ENCODE peak calls at places on chromosomes 12 and 14, in six cellular contexts. E is WTC11, A is K562, J is HCT116, V is GM12878, I is H1. B is an unnamed sample.

GRCh38 chr12:48775299-48775698 is 13.6 kb downstream of the ADCY6 start:
- DNase-seq in E (no peak), A (no peak), J (no peak), V (no peak), I (no peak), B (no peak)

GRCh38 chr14:102929349-102930137 is 7.1 kb downstream of the AMN start:
- DNase-seq in E (no peak), A (no peak), J (no peak), V (no peak), I (peak), B (no peak)

GRCh38 chr12:93109794-93110203 is 180.7 kb upstream of the EEA1 start:
- DNase-seq in E (no peak), A (no peak), J (no peak), V (no peak), I (no peak), B (no peak)

GRCh38 chr12:13178568-13179158 is 17.9 kb upstream of the EMP1 start:
- DNase-seq in E (no peak), A (no peak), J (no peak), V (no peak), I (peak), B (no peak)

GRCh38 chr14:38056270-38056669 is 151.4 kb upstream of the SSTR1 start:
- DNase-seq in E (peak), A (no peak), J (no peak), V (no peak), I (no peak), B (no peak)

GRCh38 chr12:105860556-105861207 is 278.1 kb downstream of the NUAK1 start:
- DNase-seq in E (no peak), A (no peak), J (no peak), V (no peak), I (no peak), B (peak)

GRCh38 chr12:131830335-131831020 is 2.3 kb downstream of the MMP17 start:
- DNase-seq in E (peak), A (peak), J (peak), V (no peak), I (peak), B (peak)

GRCh38 chr14:32980887-32981501 is 42.3 kb downstream of the NPAS3 start:
- DNase-seq in E (no peak), A (no peak), J (no peak), V (no peak), I (no peak), B (no peak)

GRCh38 chr12:44696542-44696941 is 179.6 kb downstream of the NELL2 start:
- DNase-seq in E (no peak), A (no peak), J (no peak), V (no peak), I (no peak), B (no peak)

GRCh38 chr14:50007123-50007903 is 109.1 kb downstream of the VCPKMT start:
- DNase-seq in E (no peak), A (no peak), J (no peak), V (no peak), I (no peak), B (no peak)

GRCh38 chr14:68694516-68695235 is 98.2 kb downstream of the ZFP36L1 start:
- DNase-seq in E (no peak), A (no peak), J (no peak), V (no peak), I (no peak), B (no peak)

GRCh38 chr14:55074662-55075061 is 23.2 kb downstream of the MAPK1IP1L start:
- DNase-seq in E (no peak), A (no peak), J (no peak), V (peak), I (peak), B (no peak)

GRCh38 chr14:55075628-55076027 is 24.2 kb downstream of the MAPK1IP1L start:
- DNase-seq in E (no peak), A (no peak), J (no peak), V (no peak), I (no peak), B (no peak)

GRCh38 chr14:55077155-55077554 is 25.7 kb downstream of the MAPK1IP1L start:
- DNase-seq in E (no peak), A (no peak), J (peak), V (no peak), I (peak), B (peak)

GRCh38 chr14:55073856-55074255 is 22.4 kb downstream of the MAPK1IP1L start:
- DNase-seq in E (no peak), A (no peak), J (no peak), V (no peak), I (peak), B (no peak)

DNA sequence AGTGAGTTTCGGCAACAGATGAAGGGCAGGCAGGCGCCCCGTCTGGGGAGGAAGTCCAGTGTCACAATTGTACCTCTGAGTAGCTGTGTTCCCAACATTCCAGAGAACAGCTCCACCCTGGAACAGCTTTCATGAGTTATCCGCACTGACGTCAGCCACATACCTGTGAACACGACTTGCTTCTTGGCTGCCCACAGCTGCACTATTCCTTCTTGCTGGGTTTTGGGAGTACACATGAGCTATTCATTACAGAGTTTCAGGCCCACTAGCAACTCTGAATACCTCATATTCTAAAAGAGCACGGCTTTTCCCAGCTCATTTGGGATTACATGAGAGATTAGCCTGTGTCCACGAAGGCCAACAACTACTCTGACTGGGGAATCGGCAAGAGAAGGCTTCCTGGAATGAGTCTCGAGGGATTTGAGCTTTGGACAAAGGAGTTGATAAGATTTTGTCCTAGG is 26.3 kb downstream of the MAPK1IP1L start:
- DNase-seq in E (no peak), A (no peak), J (peak), V (no peak), I (peak), B (peak)
- TF ChIP-seq ATF3 in E (no peak), A (no peak), J (peak), V (no peak), I (no peak), B (peak)

DNA sequence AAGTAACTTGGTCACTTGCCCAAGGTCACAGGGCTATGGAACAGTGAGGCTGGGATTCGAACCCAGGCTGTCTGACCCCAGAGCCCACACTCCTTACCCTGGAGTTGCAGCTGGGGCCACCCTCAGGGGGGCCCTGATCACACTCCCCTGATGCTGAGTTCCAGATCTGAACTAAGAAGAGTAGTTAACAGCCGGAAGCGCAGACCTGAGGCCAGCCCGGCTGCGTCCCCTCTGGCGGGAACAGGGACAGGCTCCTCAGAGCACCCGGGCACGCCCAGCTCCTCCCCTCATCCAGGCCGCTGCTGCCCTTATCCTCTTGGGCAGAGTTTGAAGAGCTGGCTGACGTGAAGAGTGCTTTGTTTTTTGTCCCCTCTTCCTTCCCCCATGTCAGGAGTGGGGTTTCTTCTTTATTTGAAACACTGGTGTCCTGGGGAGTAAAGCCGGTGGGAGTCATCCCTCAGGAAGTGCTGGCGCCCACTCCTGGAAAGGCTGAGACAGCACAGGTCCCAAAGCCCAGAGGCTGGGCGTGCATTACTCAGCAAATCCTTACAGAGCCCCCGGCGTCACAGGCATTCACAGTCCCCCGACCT is 8.7 kb downstream of the PHB2 start:
- DNase-seq in E (peak), A (peak), J (peak), V (no peak), I (peak), B (peak)
- TF ChIP-seq ATF3 in E (no peak), A (no peak), J (no peak), V (no peak), I (no peak), B (no peak)

GRCh38 chr12:60255044-60255443 is 659.2 kb downstream of the SLC16A7 start:
- DNase-seq in E (no peak), A (no peak), J (no peak), V (no peak), I (no peak), B (no peak)
- TF ChIP-seq ATF3 in E (no peak), A (no peak), J (no peak), V (no peak), I (no peak), B (no peak)

DNA sequence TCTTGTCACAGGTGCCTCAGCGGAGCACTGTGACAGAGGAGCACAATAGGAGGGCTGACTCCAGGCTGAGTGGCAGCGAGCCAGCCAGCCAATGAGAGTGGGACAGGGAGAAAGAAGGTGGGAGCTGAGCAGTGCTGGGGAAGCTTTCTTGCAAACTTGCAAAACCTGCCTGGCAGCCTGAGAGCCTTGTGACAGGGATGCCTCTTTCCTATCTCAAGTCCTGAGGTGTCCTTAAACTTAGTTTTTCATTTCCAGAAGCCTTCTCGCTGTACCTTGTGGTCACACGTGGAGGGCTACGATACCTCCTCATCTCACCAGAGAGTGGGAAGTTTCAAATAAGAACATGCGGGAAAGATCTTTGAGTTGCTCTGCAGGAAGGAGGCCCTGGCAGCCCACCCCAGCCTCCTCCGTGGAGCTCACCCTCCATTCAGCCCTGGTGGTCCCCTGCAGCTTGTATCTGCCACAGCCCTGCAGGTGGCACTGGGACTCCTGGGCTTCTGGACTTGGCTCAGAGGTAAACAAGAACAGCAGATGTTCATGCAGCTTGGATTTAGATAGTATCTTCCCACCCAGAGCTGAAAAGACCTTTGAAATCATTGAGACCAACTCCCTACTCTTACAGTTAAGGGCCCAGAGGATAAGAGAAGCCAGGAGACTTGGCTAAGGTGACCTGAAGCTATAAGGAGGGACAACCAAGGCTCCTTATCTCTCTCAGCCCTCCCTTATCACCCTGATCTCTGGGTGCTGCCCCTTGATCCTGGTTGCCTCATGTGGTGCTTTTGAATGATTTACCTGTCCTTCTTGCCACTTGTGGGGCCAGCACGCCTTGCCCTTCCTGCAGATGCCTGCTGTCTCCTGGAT is 153.5 kb upstream of the MAX start:
- DNase-seq in E (peak), A (no peak), J (peak), V (no peak), I (peak), B (peak)
- TF ChIP-seq ATF3 in E (no peak), A (no peak), J (no peak), V (no peak), I (no peak), B (no peak)